ENCODE peak calls at places on chromosomes 11 and 22, in nine cellular contexts. P, T, Y, F, L, R, K, B and U are unnamed samples.

GRCh38 chr22:17910561-17911311 is 113.6 kb downstream of the MICAL3 start:
- DNase-seq in F (peak; percentile 7), B (peak; percentile 96), L (peak; percentile 83), K (no peak), T (peak; percentile 89), R (no peak), Y (no peak), P (peak; percentile 87), U (no peak)

GRCh38 chr11:111923951-111924350 is 5.2 kb downstream of the C11orf52 start:
- DNase-seq in K (no peak), R (no peak), B (no peak), L (no peak), T (no peak), F (no peak), Y (no peak), P (no peak), U (no peak)

GRCh38 chr22:43066844-43067385 is 22.3 kb downstream of the TTLL1 start:
- DNase-seq in B (no peak), K (no peak), F (no peak), T (no peak), R (no peak), L (no peak), P (no peak), Y (peak; percentile 47), U (no peak)

GRCh38 chr22:29704528-29705285 is 15.1 kb upstream of the CABP7 start:
- DNase-seq in L (no peak), K (peak; percentile 83), T (peak; percentile 85), P (no peak), R (peak; percentile 77), B (peak; percentile 66), F (no peak), Y (no peak), U (no peak)

GRCh38 chr11:33863418-33864172 is 28.3 kb downstream of the LMO2 start:
- DNase-seq in K (no peak), Y (no peak), R (no peak), P (no peak), T (no peak), F (no peak), L (no peak), B (no peak), U (no peak)

GRCh38 chr11:119362741-119363080 is 16.2 kb upstream of the MFRP start:
- DNase-seq in T (no peak), L (no peak), P (no peak), R (no peak), K (no peak), B (no peak), F (no peak), Y (no peak), U (no peak)

GRCh38 chr11:116033931-116034553 is 529.8 kb upstream of the CADM1 start:
- DNase-seq in L (no peak), K (no peak), T (no peak), B (no peak), Y (no peak), R (no peak), P (no peak), F (no peak), U (no peak)

GRCh38 chr11:34614334-34615113 is 6.4 kb upstream of the EHF start:
- DNase-seq in L (no peak), P (no peak), Y (no peak), B (no peak), K (no peak), T (no peak), F (no peak), R (no peak), U (no peak)

GRCh38 chr22:42912049-42912448 is 55.0 kb upstream of the ARFGAP3 start:
- DNase-seq in Y (no peak), K (no peak), R (no peak), P (no peak), T (no peak), F (no peak), L (no peak), B (no peak), U (no peak)

GRCh38 chr11:27388869-27389268 is 25.9 kb upstream of the CCDC34 start:
- DNase-seq in L (no peak), T (no peak), Y (no peak), K (no peak), R (no peak), P (no peak), F (no peak), B (no peak), U (no peak)

GRCh38 chr22:31650391-31650790 is 11.6 kb downstream of the PISD start:
- DNase-seq in F (no peak), R (no peak), B (peak; percentile 75), K (no peak), P (peak; percentile 22), T (no peak), Y (no peak), L (no peak), U (no peak)

GRCh38 chr11:124876818-124877630 is 11.8 kb downstream of the ROBO3 start:
- DNase-seq in R (no peak), Y (no peak), F (no peak), B (no peak), L (no peak), P (no peak), K (no peak), T (no peak), U (no peak)

GRCh38 chr22:24834845-24835570 is 29.0 kb downstream of the SGSM1 start:
- DNase-seq in L (no peak), F (no peak), P (no peak), K (peak; percentile 32), R (no peak), B (peak; percentile 68), Y (peak; percentile 37), T (no peak), U (no peak)

GRCh38 chr22:37283393-37283937 is 1.2 kb downstream of the CYTH4 start:
- DNase-seq in Y (no peak), B (no peak), T (no peak), P (peak; percentile 72), F (no peak), L (no peak), R (no peak), K (no peak), U (no peak)

GRCh38 chr22:25970348-25970995 is 198.8 kb upstream of the SEZ6L start:
- DNase-seq in R (no peak), L (peak; percentile 45), Y (no peak), F (no peak), T (peak; percentile 16), B (no peak), K (no peak), P (no peak), U (no peak)

DNA sequence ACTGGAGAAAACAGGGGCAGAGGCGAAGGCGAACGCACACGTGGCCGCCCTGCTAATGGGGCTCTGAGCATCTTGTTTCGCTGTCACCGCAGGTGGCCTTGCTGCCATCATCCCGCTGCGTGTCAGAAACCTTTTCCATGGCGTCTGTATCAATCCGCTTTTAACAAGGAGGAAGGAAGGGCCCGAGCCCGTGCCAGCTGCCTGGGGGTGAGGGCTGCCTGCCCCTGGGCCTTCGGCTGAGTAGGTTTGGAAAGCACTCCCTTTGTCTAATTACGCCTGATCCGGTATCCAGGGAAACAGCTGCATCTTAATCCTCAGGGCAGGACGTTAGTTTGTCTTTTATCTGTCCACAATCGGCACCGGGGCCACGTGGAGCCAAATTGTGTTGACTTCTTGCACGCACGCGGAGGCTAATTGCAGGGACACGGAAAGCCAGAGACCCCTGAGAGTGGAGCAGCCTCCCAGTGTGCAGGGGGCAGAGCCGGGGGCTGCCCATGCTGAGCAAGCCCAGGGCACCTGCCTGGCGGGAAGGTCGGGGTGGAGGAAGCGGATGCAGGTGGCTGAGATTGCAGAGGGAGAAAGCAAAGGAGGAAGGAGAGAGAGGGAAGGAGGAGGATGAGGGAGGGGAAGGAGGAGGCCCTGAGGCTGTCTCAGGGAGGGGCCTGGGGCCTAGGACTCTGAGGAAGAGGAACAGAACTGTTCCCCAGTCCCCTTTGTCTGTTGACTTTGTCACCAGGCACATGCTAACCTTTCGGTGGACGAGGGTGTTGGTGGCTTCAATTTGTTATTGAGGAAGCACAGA is 19.3 kb upstream of the TH start:
- DNase-seq in L (no peak), T (no peak), R (peak; percentile 65), P (peak; percentile 71), F (no peak), K (no peak), B (peak; percentile 93), Y (no peak), U (no peak)
- H3K27ac ChIP-seq in L (no peak overlapping the region), T (no peak overlapping the region), R (no peak overlapping the region), P (no peak overlapping the region), F (no peak overlapping the region), K (no peak overlapping the region), B (peak overlapping the region; percentile 75), Y (no peak overlapping the region), U (no peak overlapping the region)

GRCh38 chr11:73852049-73852448 is 24.6 kb downstream of the COA4 start:
- DNase-seq in F (no peak), T (no peak), R (no peak), K (no peak), P (no peak), B (no peak), Y (no peak), L (no peak), U (no peak)

GRCh38 chr11:73851046-73851764 is 25.4 kb downstream of the COA4 start:
- DNase-seq in B (no peak), L (no peak), T (no peak), R (no peak), Y (no peak), F (no peak), K (no peak), P (no peak), U (no peak)

GRCh38 chr11:73856001-73856663 is 20.5 kb downstream of the COA4 start:
- DNase-seq in P (no peak), K (no peak), T (peak; percentile 38), Y (no peak), B (no peak), L (no peak), F (no peak), R (no peak), U (no peak)

GRCh38 chr11:73859671-73860070 is 17.0 kb downstream of the COA4 start:
- DNase-seq in T (no peak), B (no peak), P (no peak), F (no peak), R (no peak), L (no peak), K (no peak), Y (no peak), U (no peak)

DNA sequence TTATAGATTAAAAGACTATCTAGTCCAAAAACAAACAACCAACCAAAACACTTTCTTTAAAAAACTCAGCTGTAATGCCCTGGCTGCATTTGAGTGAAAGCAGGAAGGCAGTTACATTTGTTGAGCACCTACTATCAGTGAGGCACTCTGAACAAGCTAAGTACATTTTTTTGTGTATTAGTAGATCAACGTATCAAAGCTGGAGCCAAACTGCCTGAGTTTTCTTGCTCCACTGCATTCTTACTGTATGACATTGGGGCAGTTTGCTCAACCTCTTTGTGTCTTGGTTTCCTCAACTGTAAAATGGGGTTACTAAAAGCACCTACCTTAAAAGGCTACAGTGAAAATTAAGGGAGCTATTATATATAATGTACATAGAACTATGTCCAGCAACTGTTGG is 22.0 kb downstream of the COA4 start:
- DNase-seq in R (no peak), F (no peak), P (no peak), L (no peak), K (no peak), T (no peak), B (no peak), Y (no peak), U (no peak)
- H3K27ac ChIP-seq in R (no peak overlapping the region), F (no peak overlapping the region), P (no peak overlapping the region), L (no peak overlapping the region), K (no peak overlapping the region), T (peak overlapping the region; percentile 96), B (no peak overlapping the region), Y (no peak overlapping the region), U (peak overlapping the region; percentile 82)

GRCh38 chr22:22702159-22702873 is 57.9 kb downstream of the GGTLC2 start:
- DNase-seq in L (no peak), Y (no peak), B (peak; percentile 29), T (no peak), R (peak; percentile 13), K (no peak), P (no peak), F (no peak), U (no peak)
- H3K27ac ChIP-seq in L (no peak overlapping the region), Y (no peak overlapping the region), B (no peak overlapping the region), T (no peak overlapping the region), R (no peak overlapping the region), K (no peak overlapping the region), P (no peak overlapping the region), F (peak overlapping the region; percentile 86), U (no peak overlapping the region)

GRCh38 chr11:117888140-117888561 is 11.7 kb upstream of the FXYD6 start:
- DNase-seq in B (no peak), K (no peak), T (no peak), Y (no peak), F (no peak), P (no peak), L (no peak), R (no peak), U (no peak)
- H3K27ac ChIP-seq in B (no peak overlapping the region), K (no peak overlapping the region), T (no peak overlapping the region), Y (no peak overlapping the region), F (no peak overlapping the region), P (no peak overlapping the region), L (no peak overlapping the region), R (no peak overlapping the region), U (no peak overlapping the region)